ENCODE peak calls at places on chromosomes 2 and 18, in nine cellular contexts. N, B, V, Y, L, D, I, Q and G are unnamed samples.

GRCh38 chr2:168160897-168161296 is 86.5 kb downstream of the STK39 start:
- DNase-seq in Y (no peak), N (no peak), Q (peak), V (no peak), D (peak), I (no peak), B (no peak), L (no peak), G (peak)

GRCh38 chr2:232315049-232315922 is 63.3 kb upstream of the ALPP start:
- DNase-seq in D (peak), N (peak), Y (peak), L (peak), Q (no peak), V (no peak), I (peak), B (peak), G (peak)

GRCh38 chr2:162623888-162624287 is 214.7 kb downstream of the KCNH7 start:
- DNase-seq in N (no peak), V (no peak), L (no peak), I (no peak), D (no peak), B (no peak), Q (no peak), Y (no peak), G (no peak)

GRCh38 chr2:29114841-29115609 is at the start of gene CLIP4:
- DNase-seq in L (peak), N (no peak), B (peak), Y (no peak), V (peak), I (peak), D (peak), Q (peak), G (peak)

GRCh38 chr2:156334496-156335478 is 2.3 kb upstream of the NR4A2 start:
- DNase-seq in Q (peak), D (peak), N (peak), V (peak), B (peak), Y (peak), I (peak), L (peak), G (peak)

GRCh38 chr18:30545393-30545792 is 497.1 kb downstream of the DSC3 start:
- DNase-seq in I (no peak), Q (no peak), Y (no peak), D (no peak), L (no peak), V (no peak), N (no peak), B (no peak), G (no peak)

GRCh38 chr2:47512581-47513083 is 109.7 kb downstream of the MSH2 start:
- DNase-seq in L (no peak), D (no peak), Y (no peak), N (no peak), I (no peak), Q (peak), B (no peak), V (no peak), G (no peak)

GRCh38 chr2:46277470-46278190 is 19.6 kb upstream of the EPAS1 start:
- DNase-seq in I (no peak), Y (no peak), V (no peak), Q (no peak), B (no peak), N (no peak), D (no peak), L (peak), G (no peak)

GRCh38 chr2:146992057-146992456 is 852.8 kb upstream of the ACVR2A start:
- DNase-seq in L (no peak), B (no peak), Y (no peak), D (no peak), V (no peak), Q (no peak), N (no peak), I (no peak), G (no peak)

GRCh38 chr2:210577263-210578071 is 21.1 kb downstream of the CPS1 start:
- DNase-seq in V (no peak), Y (peak), I (no peak), N (no peak), L (no peak), Q (peak), B (no peak), D (peak), G (no peak)

GRCh38 chr2:60550151-60550983 is 3.1 kb downstream of the BCL11A start:
- DNase-seq in Y (peak), L (peak), N (no peak), B (peak), Q (peak), I (no peak), D (peak), V (peak), G (peak)

GRCh38 chr2:241020629-241021190 is 22.3 kb downstream of the SNED1 start:
- DNase-seq in Q (no peak), N (no peak), V (no peak), B (no peak), I (no peak), Y (no peak), L (no peak), D (no peak), G (no peak)

GRCh38 chr2:119350311-119350998 is 16.2 kb downstream of the C2orf76 start:
- DNase-seq in Y (no peak), I (no peak), B (no peak), L (no peak), Q (no peak), N (no peak), V (no peak), D (no peak), G (no peak)

GRCh38 chr18:73688851-73689659 is 458.6 kb downstream of the FBXO15 start:
- DNase-seq in N (no peak), L (no peak), I (no peak), D (peak), V (no peak), Q (no peak), B (no peak), Y (peak), G (no peak)

GRCh38 chr2:125073440-125073839 is 1048.4 kb downstream of the CNTNAP5 start:
- DNase-seq in Y (no peak), D (no peak), L (no peak), N (no peak), V (no peak), I (no peak), B (no peak), Q (no peak), G (no peak)

GRCh38 chr2:101120124-101120996 is 30.8 kb downstream of the TBC1D8 start:
- DNase-seq in L (peak), B (peak), D (peak), N (peak), V (no peak), Q (peak), Y (no peak), I (no peak), G (peak)

GRCh38 chr2:229376866-229377265 is 105.8 kb upstream of the PID1 start:
- DNase-seq in B (no peak), Y (no peak), L (no peak), N (no peak), V (no peak), Q (peak), D (no peak), I (no peak), G (no peak)

GRCh38 chr2:20071397-20072383 is 20.3 kb upstream of the LAPTM4A start:
- DNase-seq in B (no peak), V (no peak), N (no peak), D (no peak), I (no peak), L (peak), Q (peak), Y (peak), G (no peak)

GRCh38 chr2:166091439-166091838 is 36.4 kb downstream of the SCN1A start:
- DNase-seq in Q (peak), D (no peak), Y (no peak), V (no peak), L (no peak), I (no peak), B (no peak), N (no peak), G (no peak)

GRCh38 chr2:162029287-162029901 is 44.6 kb downstream of the DPP4 start:
- DNase-seq in V (no peak), B (peak), D (no peak), N (no peak), L (peak), Y (no peak), I (no peak), Q (no peak), G (no peak)

GRCh38 chr2:124050833-124051497 is 25.9 kb downstream of the CNTNAP5 start:
- DNase-seq in Y (no peak), V (no peak), N (no peak), I (no peak), L (no peak), Q (no peak), B (no peak), D (no peak), G (no peak)

GRCh38 chr2:217433522-217433921 is 569.3 kb downstream of the TNS1 start:
- DNase-seq in I (no peak), V (no peak), N (no peak), L (no peak), D (no peak), B (no peak), Y (no peak), Q (no peak), G (peak)

GRCh38 chr18:72235422-72235821 is 308.7 kb downstream of the CBLN2 start:
- DNase-seq in Q (peak), V (no peak), D (no peak), Y (no peak), I (no peak), N (no peak), B (no peak), L (no peak), G (no peak)

GRCh38 chr18:36518839-36519238 is 221.3 kb downstream of the FHOD3 start:
- DNase-seq in I (no peak), Y (no peak), N (no peak), B (no peak), Q (no peak), L (no peak), D (no peak), V (no peak), G (no peak)

GRCh38 chr2:233329489-233330135 is 22.0 kb downstream of the SAG start:
- DNase-seq in I (no peak), D (no peak), L (no peak), Y (peak), V (no peak), N (no peak), B (no peak), Q (no peak), G (no peak)

GRCh38 chr18:2050702-2051201 is 520.6 kb downstream of the METTL4 start:
- DNase-seq in N (no peak), L (no peak), Y (no peak), I (no peak), B (no peak), D (no peak), Q (no peak), V (no peak), G (no peak)

DNA sequence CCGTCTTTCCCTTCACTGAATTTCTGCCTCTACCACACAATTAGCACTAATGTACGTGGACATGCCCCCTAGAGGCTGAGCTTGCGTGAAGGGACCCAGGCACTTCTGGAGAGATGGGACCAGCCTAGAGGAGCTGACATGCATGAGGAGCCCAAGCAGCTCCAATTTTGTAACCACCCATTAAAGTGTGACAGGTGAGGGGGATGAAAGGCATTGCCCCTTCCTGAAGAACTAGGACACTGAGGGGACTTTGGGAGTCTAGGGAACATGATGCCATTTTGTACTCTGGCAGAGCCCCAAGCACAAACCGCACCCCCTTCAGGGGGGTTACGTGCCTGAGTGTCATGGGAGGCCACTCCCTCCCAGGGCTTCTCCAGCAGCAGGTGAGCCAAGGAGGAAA is 63.6 kb downstream of the HNRNPLL start:
- DNase-seq in Q (no peak), V (no peak), I (no peak), N (no peak), B (no peak), Y (no peak), L (no peak), D (no peak), G (no peak)
- TF ChIP-seq CTCF in Q (no peak), V (no peak), I (no peak), N (no peak), B (no peak), Y (no peak), L (no peak), D (no peak), G (no peak)

GRCh38 chr2:79824086-79824786 is 311.4 kb downstream of the CTNNA2 start:
- DNase-seq in B (no peak), D (no peak), L (no peak), Q (no peak), I (no peak), N (no peak), V (no peak), Y (no peak), G (no peak)
- TF ChIP-seq CTCF in B (no peak), D (no peak), L (no peak), Q (no peak), I (no peak), N (no peak), V (no peak), Y (no peak), G (no peak)

GRCh38 chr2:41695714-41696113 is 352.1 kb upstream of the PKDCC start:
- DNase-seq in I (no peak), D (no peak), L (no peak), Q (no peak), N (no peak), B (no peak), V (no peak), Y (no peak), G (no peak)
- TF ChIP-seq CTCF in I (no peak), D (no peak), L (peak), Q (no peak), N (no peak), B (no peak), V (no peak), Y (peak), G (no peak)

GRCh38 chr2:120880381-120880780 is 144.7 kb downstream of the GLI2 start:
- DNase-seq in B (peak), Y (peak), I (no peak), L (no peak), N (no peak), D (no peak), Q (no peak), V (no peak), G (no peak)
- TF ChIP-seq CTCF in B (no peak), Y (no peak), I (no peak), L (no peak), N (no peak), D (no peak), Q (no peak), V (no peak), G (no peak)

GRCh38 chr2:44964704-44965343 is 23.3 kb downstream of the SIX3 start:
- DNase-seq in N (no peak), L (no peak), V (no peak), Q (no peak), B (no peak), Y (no peak), I (no peak), D (no peak), G (no peak)
- TF ChIP-seq CTCF in N (no peak), L (no peak), V (no peak), Q (no peak), B (no peak), Y (no peak), I (no peak), D (peak), G (peak)

GRCh38 chr2:160555420-160555819 is 61.8 kb upstream of the RBMS1 start:
- DNase-seq in N (no peak), I (no peak), Q (no peak), B (no peak), D (no peak), V (no peak), Y (no peak), L (no peak), G (no peak)

GRCh38 chr2:160551259-160551658 is 57.7 kb upstream of the RBMS1 start:
- DNase-seq in V (no peak), I (no peak), D (no peak), Q (no peak), N (no peak), L (no peak), B (no peak), Y (no peak), G (no peak)
- TF ChIP-seq CTCF in V (no peak), I (no peak), D (no peak), Q (no peak), N (no peak), L (peak), B (no peak), Y (no peak), G (no peak)

DNA sequence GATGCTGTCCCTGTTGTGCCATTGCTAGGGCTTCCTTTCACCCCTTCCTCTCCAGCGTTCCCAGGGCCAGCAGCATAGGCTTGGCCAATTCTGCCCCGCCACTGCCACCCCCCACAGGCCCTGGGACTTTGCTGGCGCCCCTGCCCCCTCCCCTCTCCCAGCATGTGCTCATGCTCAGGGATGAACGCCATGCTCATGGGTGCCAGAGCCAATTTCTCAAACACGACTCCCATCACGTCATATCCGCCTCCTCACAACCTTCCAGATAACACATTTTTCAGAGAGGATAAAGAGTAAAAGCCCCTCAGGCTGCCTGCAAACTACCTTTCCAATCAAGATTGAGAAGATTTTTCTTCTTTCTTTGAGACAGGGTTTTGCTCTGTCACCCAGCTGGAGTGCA is 48.6 kb downstream of the DNMT3A start:
- DNase-seq in L (no peak), N (no peak), I (no peak), B (peak), Y (no peak), Q (no peak), D (no peak), V (no peak), G (no peak)
- TF ChIP-seq CTCF in L (no peak), N (no peak), I (no peak), B (no peak), Y (no peak), Q (no peak), D (no peak), V (no peak), G (no peak)